ENCODE peak calls at places on chromosomes 11 and 22, in nine cellular contexts. O is sigmoid colon; K is Peyer's patch; Z is ovary; C is cardiac muscle cell; L is GM23248; P is CD8-positive, alpha-beta T cell; B is esophagus muscularis mucosa; Y is upper lobe of right lung. S is an unnamed sample. For H3K9me3, the result is how much of the 10 kb centered on the place peaks cover.

GRCh38 chr11:6233984-6234313 is 487 bp downstream of the FHIP1B start:
- DNase-seq in O (no peak), K (no peak), Z (no peak), C (no peak), L (peak), P (no peak), B (no peak), Y (no peak), S (no peak)

GRCh38 chr11:110290591-110291334 is 5.7 kb downstream of the RDX start:
- DNase-seq in O (no peak), K (no peak), Z (no peak), C (no peak), L (no peak), P (no peak), B (no peak), Y (no peak), S (no peak)

GRCh38 chr11:26753738-26754504 is 32.1 kb upstream of the SLC5A12 start:
- DNase-seq in O (peak), K (no peak), Z (peak), C (peak), L (peak), P (no peak), B (no peak), Y (no peak), S (no peak)

GRCh38 chr11:78492973-78493372 is 75.4 kb upstream of the GAB2 start:
- DNase-seq in O (no peak), K (no peak), Z (no peak), C (no peak), L (no peak), P (no peak), B (no peak), Y (no peak), S (no peak)

GRCh38 chr11:1276866-1277615 is 32.4 kb downstream of the TOLLIP start:
- DNase-seq in O (no peak), K (no peak), Z (no peak), C (no peak), L (no peak), P (no peak), B (no peak), Y (no peak), S (no peak)

GRCh38 chr11:71507102-71507501 is 20.0 kb upstream of the KRTAP5-7 start:
- DNase-seq in O (no peak), K (no peak), Z (no peak), C (no peak), L (no peak), P (no peak), B (no peak), Y (peak), S (no peak)

GRCh38 chr11:47187723-47188122 is 1.5 kb upstream of the PACSIN3 start:
- DNase-seq in O (no peak), K (no peak), Z (peak), C (peak), L (no peak), P (no peak), B (no peak), Y (no peak), S (no peak)

GRCh38 chr22:26264162-26264561 is 94.9 kb downstream of the SEZ6L start:
- DNase-seq in O (no peak), K (no peak), Z (no peak), C (no peak), L (no peak), P (no peak), B (no peak), Y (no peak), S (no peak)

GRCh38 chr11:47276923-47277322 is 7.0 kb downstream of the MADD start:
- DNase-seq in O (no peak), K (no peak), Z (no peak), C (no peak), L (no peak), P (no peak), B (no peak), Y (no peak), S (no peak)

GRCh38 chr22:38868286-38868721 is 3.7 kb downstream of the CBX6 start:
- DNase-seq in O (peak), K (no peak), Z (no peak), C (no peak), L (no peak), P (peak), B (no peak), Y (no peak), S (no peak)

GRCh38 chr11:57224537-57224936 is 12.5 kb downstream of the APLNR start:
- DNase-seq in O (no peak), K (no peak), Z (no peak), C (no peak), L (peak), P (no peak), B (no peak), Y (no peak), S (no peak)

GRCh38 chr11:57680552-57680874 is 12.6 kb downstream of the ZDHHC5 start:
- DNase-seq in O (no peak), K (no peak), Z (no peak), C (no peak), L (peak), P (no peak), B (no peak), Y (no peak), S (no peak)

GRCh38 chr11:75667268-75667830 is 1.5 kb downstream of the MAP6 start:
- DNase-seq in O (no peak), K (peak), Z (peak), C (peak), L (peak), P (no peak), B (no peak), Y (peak), S (no peak)

GRCh38 chr11:110818032-110818687 is 105.9 kb upstream of the ARHGAP20 start:
- DNase-seq in O (no peak), K (no peak), Z (no peak), C (no peak), L (peak), P (no peak), B (peak), Y (no peak), S (no peak)

GRCh38 chr11:124736738-124737137 is 3.0 kb upstream of the NRGN start:
- DNase-seq in O (no peak), K (no peak), Z (no peak), C (no peak), L (no peak), P (no peak), B (no peak), Y (no peak), S (no peak)

GRCh38 chr22:41359376-41359775 is 22.4 kb upstream of the TEF start:
- DNase-seq in O (no peak), K (no peak), Z (no peak), C (no peak), L (no peak), P (no peak), B (no peak), Y (no peak), S (no peak)

GRCh38 chr22:41040483-41040882 is 51.9 kb upstream of the EP300 start:
- DNase-seq in O (no peak), K (no peak), Z (no peak), C (no peak), L (no peak), P (no peak), B (no peak), Y (no peak), S (no peak)

GRCh38 chr11:119376197-119376847 is 5.2 kb downstream of the USP2 start:
- DNase-seq in O (peak), K (no peak), Z (peak), C (no peak), L (peak), P (no peak), B (no peak), Y (peak), S (no peak)

GRCh38 chr11:119742263-119742861 is 13.4 kb upstream of the NECTIN1 start:
- DNase-seq in O (no peak), K (no peak), Z (peak), C (peak), L (peak), P (peak), B (no peak), Y (no peak), S (no peak)

GRCh38 chr11:33622806-33623205 is 77.8 kb downstream of the C11orf91 start:
- DNase-seq in O (no peak), K (no peak), Z (no peak), C (no peak), L (no peak), P (no peak), B (no peak), Y (no peak), S (no peak)

GRCh38 chr11:553083-553948 is 7.2 kb downstream of the LMNTD2 start:
- DNase-seq in O (no peak), K (no peak), Z (no peak), C (no peak), L (no peak), P (no peak), B (no peak), Y (no peak), S (no peak)

GRCh38 chr22:30422481-30423295 is 2.9 kb upstream of the MTFP1 start:
- DNase-seq in O (peak), K (peak), Z (peak), C (peak), L (peak), P (peak), B (peak), Y (peak), S (no peak)

GRCh38 chr11:117620131-117620530 is 176.9 kb downstream of the DSCAML1 start:
- DNase-seq in O (peak), K (no peak), Z (no peak), C (no peak), L (no peak), P (no peak), B (no peak), Y (peak), S (no peak)
- H3K9me3 ChIP-seq in O (under half), K (under half), Z (under half), C (under half), L (under half), P (under half), B (under half), Y (under half), S (under half)

DNA sequence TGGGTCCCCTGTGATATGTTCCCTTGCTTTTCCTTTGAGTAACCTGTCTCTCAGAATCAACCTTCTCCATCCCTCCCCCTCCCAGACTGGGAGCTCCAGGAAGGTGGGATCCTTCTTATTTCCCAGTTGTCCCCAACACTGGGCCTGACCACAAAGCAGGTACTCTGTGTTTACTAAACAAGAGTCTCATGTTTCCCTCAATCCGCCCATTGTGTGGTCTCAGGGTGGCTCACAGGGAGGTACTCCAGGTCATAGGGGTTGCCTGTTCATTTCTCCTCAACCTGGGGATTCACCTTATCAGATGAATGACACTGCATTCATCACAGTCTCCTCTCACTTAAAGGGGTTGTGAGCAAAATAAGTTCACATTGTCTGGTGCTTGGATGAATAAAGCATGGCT is 26.4 kb upstream of the NAV2 start:
- DNase-seq in O (no peak), K (no peak), Z (no peak), C (no peak), L (no peak), P (no peak), B (no peak), Y (no peak), S (no peak)
- H3K9me3 ChIP-seq in O (under half), K (under half), Z (under half), C (under half), L (under half), P (under half), B (under half), Y (under half), S (under half)

GRCh38 chr22:31628362-31628761 is 33.7 kb downstream of the PISD start:
- DNase-seq in O (no peak), K (no peak), Z (no peak), C (no peak), L (no peak), P (no peak), B (no peak), Y (no peak), S (no peak)

GRCh38 chr22:31630331-31631329 is 31.4 kb downstream of the PISD start:
- DNase-seq in O (peak), K (peak), Z (peak), C (peak), L (peak), P (peak), B (peak), Y (peak), S (peak)

GRCh38 chr22:31629741-31630184 is 32.3 kb downstream of the PISD start:
- DNase-seq in O (no peak), K (peak), Z (no peak), C (peak), L (no peak), P (no peak), B (no peak), Y (no peak), S (no peak)

GRCh38 chr22:31628969-31629723 is 32.9 kb downstream of the PISD start:
- DNase-seq in O (no peak), K (no peak), Z (no peak), C (no peak), L (no peak), P (no peak), B (no peak), Y (no peak), S (no peak)

GRCh38 chr22:31631381-31631780 is 30.6 kb downstream of the PISD start:
- DNase-seq in O (no peak), K (no peak), Z (no peak), C (no peak), L (peak), P (no peak), B (no peak), Y (no peak), S (no peak)
- H3K9me3 ChIP-seq in O (under half), K (under half), Z (under half), C (under half), L (under half), P (under half), B (under half), Y (under half), S (under half)

DNA sequence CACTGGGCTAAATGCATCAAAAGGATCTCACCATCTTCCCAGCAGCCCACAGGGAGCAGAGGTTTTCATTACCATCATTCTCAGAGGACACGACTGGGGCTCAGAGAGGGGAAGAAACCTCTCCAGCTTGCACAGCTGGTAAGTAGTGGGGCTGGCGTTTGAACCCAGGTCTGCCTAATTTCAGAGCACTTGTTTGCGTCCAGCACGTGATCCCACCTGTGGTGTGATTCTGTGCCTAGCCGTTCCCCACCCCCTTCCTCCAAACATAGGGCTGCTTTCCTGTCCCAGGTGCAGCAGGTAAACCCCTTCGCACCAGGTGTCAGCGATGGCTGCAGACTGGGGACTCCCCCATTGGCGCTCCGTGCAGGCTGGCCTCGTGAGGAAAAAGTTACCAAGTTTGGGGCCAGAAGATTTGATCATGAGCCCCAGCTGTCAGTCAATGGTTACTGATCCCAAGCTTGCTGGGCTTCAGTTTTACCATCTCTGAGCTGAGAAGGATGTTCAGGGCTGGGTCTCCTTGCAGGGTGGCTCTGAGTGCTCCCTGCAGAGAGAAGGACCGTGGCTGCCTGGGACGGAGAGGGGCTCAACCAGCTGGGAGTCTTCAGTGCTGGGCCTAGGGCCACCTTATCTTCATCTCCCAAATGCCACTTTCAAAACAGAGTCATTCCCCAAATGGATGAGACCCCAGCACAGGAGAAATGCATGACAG is 445.6 kb downstream of the TBC1D22A start:
- DNase-seq in O (peak), K (peak), Z (peak), C (no peak), L (no peak), P (no peak), B (no peak), Y (no peak), S (no peak)
- H3K9me3 ChIP-seq in O (under half), K (under half), Z (under half), C (under half), L (under half), P (under half), B (under half), Y (under half), S (under half)

DNA sequence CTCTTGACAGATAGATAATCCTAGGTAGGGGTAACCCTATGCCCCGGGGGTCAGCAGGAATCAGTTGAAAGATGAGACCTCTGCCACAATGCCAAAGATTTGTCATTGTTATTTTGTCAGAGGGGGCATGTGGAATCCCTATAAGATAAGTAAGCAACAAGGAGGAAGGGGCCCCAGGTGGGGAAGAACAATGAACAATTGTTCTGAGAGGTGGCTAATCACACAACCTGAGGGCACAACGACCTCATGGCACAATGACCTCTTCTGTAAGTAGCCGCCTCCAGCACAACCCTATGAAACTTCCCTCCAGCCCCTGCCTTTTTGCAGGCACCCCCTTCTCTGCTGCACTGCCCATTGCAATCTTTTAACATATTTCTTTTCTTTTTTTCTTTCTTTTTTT is 11.8 kb upstream of the FBLN1 start:
- DNase-seq in O (no peak), K (no peak), Z (no peak), C (no peak), L (no peak), P (no peak), B (no peak), Y (peak), S (no peak)
- H3K9me3 ChIP-seq in O (under half), K (under half), Z (under half), C (under half), L (under half), P (under half), B (under half), Y (under half), S (under half)

DNA sequence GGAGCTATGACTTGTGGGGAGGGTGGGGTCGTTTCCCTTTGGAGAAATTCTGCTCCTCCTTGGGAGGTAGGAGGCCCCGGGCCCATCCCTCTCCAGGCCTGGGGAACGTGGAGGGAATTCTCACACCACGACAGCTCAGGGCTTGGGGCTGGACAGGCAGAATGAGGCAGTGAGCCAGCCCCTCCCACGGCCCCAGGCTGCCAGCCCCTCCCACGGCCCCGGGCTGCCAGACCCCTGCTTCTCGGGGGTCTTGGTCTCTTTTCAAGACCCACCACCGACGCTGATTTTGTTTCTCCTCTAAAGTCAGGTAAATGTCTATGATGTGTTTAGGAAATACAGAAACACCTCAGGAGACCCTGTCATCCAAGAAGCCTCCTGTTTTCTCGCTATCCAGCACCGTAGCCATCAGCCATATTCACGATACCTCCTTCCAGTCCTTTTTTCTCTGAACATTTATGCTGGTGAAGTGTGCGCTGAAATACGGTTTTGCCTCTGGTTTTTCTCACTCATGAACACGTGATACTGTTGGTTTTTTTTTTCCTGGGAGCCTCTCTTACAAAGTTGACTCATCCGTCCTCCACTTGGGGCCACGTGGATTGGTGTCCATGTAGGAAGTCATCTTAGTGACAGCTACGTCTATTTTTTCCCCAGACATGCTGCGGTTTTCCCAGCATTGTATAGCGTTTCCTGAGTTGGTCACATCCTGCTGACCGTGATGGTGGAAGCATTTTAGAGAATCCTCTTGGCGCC is 1219.6 kb downstream of the BRD1 start:
- DNase-seq in O (no peak), K (no peak), Z (no peak), C (no peak), L (peak), P (no peak), B (no peak), Y (no peak), S (no peak)
- H3K9me3 ChIP-seq in O (under half), K (under half), Z (under half), C (under half), L (under half), P (under half), B (under half), Y (under half), S (under half)

GRCh38 chr22:49010086-49010863 is 817.4 kb downstream of the BRD1 start:
- DNase-seq in O (peak), K (no peak), Z (peak), C (no peak), L (no peak), P (no peak), B (peak), Y (peak), S (no peak)
- H3K9me3 ChIP-seq in O (under half), K (under half), Z (under half), C (under half), L (under half), P (under half), B (under half), Y (under half), S (under half)